ENCODE peak calls at places on chromosomes 11 and 22, in ten cellular contexts. S is small intestine; L is brain microvascular endothelial cell; U is caudate nucleus; J is aorta; W is CD4-positive, CD25-positive, alpha-beta regulatory T cell; T is tibial nerve; B is substantia nigra; A is prostate gland; G is breast epithelium. Y is an unnamed sample.

GRCh38 chr11:70547821-70548670 is 149.7 kb downstream of the CTTN start:
- DNase-seq in T (no peak), G (no peak), S (peak; percentile 23), B (no peak), A (no peak), J (peak; percentile 21), W (no peak), U (no peak), L (no peak), Y (no peak)

GRCh38 chr11:119933164-119933563 is 204.2 kb upstream of the NECTIN1 start:
- DNase-seq in J (no peak), A (no peak), W (no peak), L (no peak), T (no peak), B (no peak), G (no peak), S (no peak), U (no peak), Y (no peak)

GRCh38 chr11:123061403-123062157 is at the start of gene HSPA8:
- DNase-seq in G (peak; percentile 68), W (peak; percentile 56), B (peak; percentile 39), U (peak; percentile 73), J (peak; percentile 83), T (peak; percentile 59), S (peak; percentile 70), L (peak; percentile 44), A (peak; percentile 60), Y (peak; percentile 27)

GRCh38 chr22:26213826-26214225 is 44.6 kb downstream of the SEZ6L start:
- DNase-seq in J (no peak), U (no peak), L (no peak), W (no peak), G (peak; percentile 33), T (no peak), A (peak; percentile 5), S (no peak), B (no peak), Y (no peak)

GRCh38 chr11:123457187-123457770 is 27.2 kb downstream of the GRAMD1B start:
- DNase-seq in L (no peak), A (no peak), G (no peak), U (no peak), J (peak; percentile 69), W (peak; percentile 32), S (peak; percentile 48), B (no peak), T (peak; percentile 57), Y (no peak)

GRCh38 chr11:69375316-69376154 is 81.6 kb downstream of the MYEOV start:
- DNase-seq in B (no peak), A (no peak), T (no peak), W (no peak), L (no peak), S (peak; percentile 54), J (no peak), G (no peak), U (no peak), Y (no peak)

GRCh38 chr11:13761250-13761649 is 92.8 kb downstream of the FAR1 start:
- DNase-seq in T (no peak), J (no peak), B (no peak), A (no peak), U (no peak), W (no peak), G (no peak), L (peak; percentile 33), S (no peak), Y (no peak)

GRCh38 chr11:45663486-45664375 is 1.7 kb downstream of the CHST1 start:
- DNase-seq in J (no peak), U (no peak), A (no peak), G (no peak), B (no peak), T (no peak), W (no peak), S (no peak), L (no peak), Y (no peak)

GRCh38 chr11:8814923-8815240 is 96.1 kb upstream of the AKIP1 start:
- DNase-seq in S (no peak), J (no peak), B (no peak), W (no peak), G (no peak), A (no peak), T (no peak), U (no peak), L (no peak), Y (no peak)

GRCh38 chr11:57460017-57460755 is at the start of gene RTN4RL2:
- DNase-seq in G (no peak), W (no peak), T (no peak), A (no peak), J (peak; percentile 64), B (no peak), L (peak; percentile 20), S (no peak), U (peak; percentile 12), Y (peak; percentile 71)

DNA sequence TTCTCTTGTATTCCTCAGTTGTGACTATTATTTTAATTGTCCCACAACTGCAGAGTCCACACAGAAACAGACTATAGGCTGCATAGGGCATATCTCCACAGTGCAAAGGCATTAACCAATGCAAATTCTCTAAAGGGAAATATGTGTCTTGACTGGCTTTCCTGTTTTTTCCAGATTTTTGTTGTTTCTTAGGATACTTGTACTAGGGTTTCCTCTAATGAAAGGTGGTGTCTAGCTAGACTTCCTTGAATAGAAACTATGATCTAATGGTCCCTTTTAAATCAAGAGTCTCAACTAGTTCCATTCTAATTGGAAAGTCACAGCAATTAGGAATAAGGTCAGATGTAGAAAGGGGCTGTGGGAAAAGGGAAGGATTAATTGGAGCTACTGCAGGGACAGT is 37.6 kb downstream of the SLC36A4 start:
- DNase-seq in S (no peak), T (no peak), A (no peak), U (no peak), W (no peak), L (no peak), G (no peak), B (no peak), J (no peak), Y (no peak)
- H3K27ac ChIP-seq in S (no peak overlapping the region), T (no peak overlapping the region), A (no peak overlapping the region), U (no peak overlapping the region), W (no peak overlapping the region), L (no peak overlapping the region), G (no peak overlapping the region), B (no peak overlapping the region), J (no peak overlapping the region), Y (no peak overlapping the region)

GRCh38 chr11:62535802-62536201 is 10.8 kb downstream of the AHNAK start:
- DNase-seq in T (no peak), L (no peak), B (no peak), J (no peak), G (no peak), W (no peak), S (peak; percentile 31), U (no peak), A (no peak), Y (no peak)
- H3K27ac ChIP-seq in T (peak overlapping the region; percentile 98), L (no peak overlapping the region), B (no peak overlapping the region), J (no peak overlapping the region), G (peak overlapping the region; percentile 82), W (no peak overlapping the region), S (no peak overlapping the region), U (no peak overlapping the region), A (no peak overlapping the region), Y (peak overlapping the region; percentile 100)

DNA sequence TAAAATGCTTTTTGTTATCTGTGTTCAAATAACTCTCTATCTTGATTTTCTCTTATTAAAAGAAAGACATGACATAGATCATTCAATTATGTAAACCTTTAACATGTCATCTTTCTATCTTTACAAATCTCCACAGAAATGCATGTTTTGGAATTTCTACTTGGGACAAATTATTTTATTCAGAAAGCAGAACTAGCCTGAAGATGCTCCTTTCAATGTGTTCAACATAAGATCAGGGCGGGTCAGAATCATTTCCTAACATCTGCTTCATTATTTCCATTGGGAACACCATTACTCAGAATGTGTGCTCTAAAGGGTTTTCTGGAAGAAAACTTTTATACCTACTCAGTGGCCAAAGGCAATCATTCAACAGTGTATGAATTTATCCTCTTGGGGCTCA is at the start of gene OR5AL1:
- DNase-seq in S (no peak), G (no peak), U (no peak), B (no peak), A (no peak), W (no peak), J (no peak), L (no peak), T (no peak), Y (no peak)
- H3K27ac ChIP-seq in S (no peak within 1 kb of the TSS), G (no peak within 1 kb of the TSS), U (no peak within 1 kb of the TSS), B (no peak within 1 kb of the TSS), A (no peak within 1 kb of the TSS), W (no peak within 1 kb of the TSS), J (no peak within 1 kb of the TSS), L (no peak within 1 kb of the TSS), T (no peak within 1 kb of the TSS), Y (no peak within 1 kb of the TSS)

DNA sequence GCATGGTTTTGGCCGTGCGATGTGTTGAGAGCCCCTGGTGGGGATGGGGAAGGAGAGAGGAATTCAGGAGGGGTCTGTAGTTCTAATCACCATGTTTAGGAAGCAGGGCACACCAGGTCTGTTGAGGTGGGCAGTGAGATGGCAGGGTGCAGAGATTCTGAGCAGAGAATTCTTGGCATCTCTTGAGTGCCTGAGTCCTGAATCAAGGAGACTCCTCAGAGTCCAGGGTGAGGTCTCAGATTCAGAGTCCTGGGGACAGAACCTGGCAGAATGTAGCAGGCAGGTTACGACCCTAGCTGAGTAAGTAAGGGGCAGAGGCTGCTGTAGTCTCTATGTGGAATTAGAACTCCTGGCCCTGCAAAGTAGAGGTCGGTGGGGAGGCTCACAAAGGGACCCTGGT is 12.9 kb downstream of the PARVA start:
- DNase-seq in A (no peak), G (no peak), U (no peak), L (no peak), W (no peak), T (no peak), B (no peak), S (no peak), J (no peak), Y (no peak)
- H3K27ac ChIP-seq in A (peak overlapping the region; percentile 66), G (peak overlapping the region; percentile 73), U (no peak overlapping the region), L (no peak overlapping the region), W (no peak overlapping the region), T (peak overlapping the region; percentile 56), B (no peak overlapping the region), S (peak overlapping the region; percentile 74), J (no peak overlapping the region), Y (no peak overlapping the region)

DNA sequence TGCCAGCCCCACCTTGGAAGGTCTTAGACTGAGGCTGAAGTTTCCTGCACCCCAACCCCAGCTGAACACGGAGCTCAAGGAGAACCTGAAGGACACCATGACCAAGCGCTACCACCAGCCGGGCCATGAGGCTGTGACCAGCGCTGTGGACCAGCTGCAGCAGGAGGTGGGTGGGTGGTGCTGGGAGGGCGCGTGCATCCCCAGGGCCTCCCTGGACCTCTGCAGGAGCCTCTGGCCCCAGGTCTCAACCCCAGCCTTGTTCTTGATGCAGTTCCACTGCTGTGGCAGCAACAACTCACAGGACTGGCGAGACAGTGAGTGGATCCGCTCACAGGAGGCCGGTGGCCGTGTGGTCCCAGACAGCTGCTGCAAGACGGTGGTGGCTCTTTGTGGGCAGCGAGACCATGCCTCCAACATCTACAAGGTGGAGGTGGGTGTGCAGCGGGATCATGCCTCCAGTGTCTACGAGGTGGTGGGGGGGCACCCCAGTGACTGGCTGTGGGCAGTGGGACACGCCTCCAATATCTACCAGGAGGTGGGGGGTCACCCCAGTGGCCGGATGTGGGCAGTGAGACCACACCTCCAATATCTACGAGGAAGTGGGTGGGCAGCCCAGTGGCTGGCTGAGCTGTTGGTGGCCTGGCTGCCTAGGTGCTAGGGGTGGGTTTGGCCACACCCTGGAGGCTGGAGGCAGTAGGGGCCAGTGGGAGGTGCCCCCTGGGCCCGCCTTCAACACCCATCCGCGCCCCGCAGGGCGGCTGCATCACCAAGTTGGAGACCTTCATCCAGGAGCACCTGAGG is 4.6 kb downstream of the CD151 start:
- DNase-seq in U (no peak), G (no peak), J (no peak), L (no peak), A (no peak), S (no peak), B (no peak), W (no peak), T (no peak), Y (no peak)
- H3K27ac ChIP-seq in U (no peak overlapping the region), G (peak overlapping the region; percentile 35), J (no peak overlapping the region), L (no peak overlapping the region), A (no peak overlapping the region), S (no peak overlapping the region), B (no peak overlapping the region), W (no peak overlapping the region), T (peak overlapping the region; percentile 51), Y (peak overlapping the region; percentile 99)

GRCh38 chr11:63165710-63166310 is 21.8 kb upstream of the SLC22A24 start:
- DNase-seq in U (no peak), B (no peak), G (no peak), J (no peak), L (peak; percentile 20), A (no peak), S (no peak), W (no peak), T (no peak), Y (peak; percentile 1)
- H3K27ac ChIP-seq in U (no peak overlapping the region), B (no peak overlapping the region), G (no peak overlapping the region), J (no peak overlapping the region), L (no peak overlapping the region), A (no peak overlapping the region), S (no peak overlapping the region), W (no peak overlapping the region), T (no peak overlapping the region), Y (no peak overlapping the region)